ENCODE peak calls at places on chromosomes 16 and 17, in eight cellular contexts. One of them, this sample, is unnamed.

GRCh38 chr16:54933281-54934150 is 2.9 kb downstream of the IRX5 start:
- DNase-seq in AG04450: no peak
- DNase-seq in sigmoid colon: no peak
- DNase-seq in right atrium auricular region: no peak
- DNase-seq in astrocyte of the hippocampus: peak
- DNase-seq in Caki2: peak
- DNase-seq in naive thymus-derived CD8-positive, alpha-beta T cell: no peak
- DNase-seq in posterior vena cava: no peak
- DNase-seq in this sample: peak

GRCh38 chr16:68590201-68590994 is 51.3 kb downstream of the ZFP90 start:
- DNase-seq in AG04450: no peak
- DNase-seq in sigmoid colon: no peak
- DNase-seq in right atrium auricular region: no peak
- DNase-seq in astrocyte of the hippocampus: peak
- DNase-seq in Caki2: no peak
- DNase-seq in naive thymus-derived CD8-positive, alpha-beta T cell: peak
- DNase-seq in posterior vena cava: no peak
- DNase-seq in this sample: peak

GRCh38 chr16:7921360-7921759 is 588.7 kb downstream of the RBFOX1 start:
- DNase-seq in AG04450: no peak
- DNase-seq in sigmoid colon: no peak
- DNase-seq in right atrium auricular region: no peak
- DNase-seq in astrocyte of the hippocampus: peak
- DNase-seq in Caki2: no peak
- DNase-seq in naive thymus-derived CD8-positive, alpha-beta T cell: no peak
- DNase-seq in posterior vena cava: no peak
- DNase-seq in this sample: no peak

GRCh38 chr17:82424001-82424862 is 5.8 kb upstream of the OGFOD3 start:
- DNase-seq in AG04450: no peak
- DNase-seq in sigmoid colon: no peak
- DNase-seq in right atrium auricular region: no peak
- DNase-seq in astrocyte of the hippocampus: peak
- DNase-seq in Caki2: no peak
- DNase-seq in naive thymus-derived CD8-positive, alpha-beta T cell: peak
- DNase-seq in posterior vena cava: no peak
- DNase-seq in this sample: no peak

GRCh38 chr16:72875291-72876036 is 172.5 kb downstream of the ZFHX3 start:
- DNase-seq in AG04450: no peak
- DNase-seq in sigmoid colon: no peak
- DNase-seq in right atrium auricular region: no peak
- DNase-seq in astrocyte of the hippocampus: no peak
- DNase-seq in Caki2: peak
- DNase-seq in naive thymus-derived CD8-positive, alpha-beta T cell: no peak
- DNase-seq in posterior vena cava: no peak
- DNase-seq in this sample: peak

GRCh38 chr16:337437-337836 is 15.1 kb downstream of the AXIN1 start:
- DNase-seq in AG04450: no peak
- DNase-seq in sigmoid colon: no peak
- DNase-seq in right atrium auricular region: no peak
- DNase-seq in astrocyte of the hippocampus: no peak
- DNase-seq in Caki2: no peak
- DNase-seq in naive thymus-derived CD8-positive, alpha-beta T cell: no peak
- DNase-seq in posterior vena cava: no peak
- DNase-seq in this sample: no peak

GRCh38 chr16:89918453-89919347 is at the start of gene MC1R:
- DNase-seq in AG04450: no peak
- DNase-seq in sigmoid colon: no peak
- DNase-seq in right atrium auricular region: no peak
- DNase-seq in astrocyte of the hippocampus: peak
- DNase-seq in Caki2: peak
- DNase-seq in naive thymus-derived CD8-positive, alpha-beta T cell: peak
- DNase-seq in posterior vena cava: peak
- DNase-seq in this sample: no peak

GRCh38 chr16:1458336-1458976 is 14.1 kb upstream of the CCDC154 start:
- DNase-seq in AG04450: no peak
- DNase-seq in sigmoid colon: no peak
- DNase-seq in right atrium auricular region: no peak
- DNase-seq in astrocyte of the hippocampus: no peak
- DNase-seq in Caki2: no peak
- DNase-seq in naive thymus-derived CD8-positive, alpha-beta T cell: no peak
- DNase-seq in posterior vena cava: no peak
- DNase-seq in this sample: peak

GRCh38 chr16:1297413-1297773 is 12.0 kb upstream of the UBE2I start:
- DNase-seq in AG04450: no peak
- DNase-seq in sigmoid colon: no peak
- DNase-seq in right atrium auricular region: no peak
- DNase-seq in astrocyte of the hippocampus: no peak
- DNase-seq in Caki2: no peak
- DNase-seq in naive thymus-derived CD8-positive, alpha-beta T cell: no peak
- DNase-seq in posterior vena cava: no peak
- DNase-seq in this sample: peak

GRCh38 chr17:2853722-2854580 is 57.7 kb downstream of the RAP1GAP2 start:
- DNase-seq in AG04450: no peak
- DNase-seq in sigmoid colon: no peak
- DNase-seq in right atrium auricular region: no peak
- DNase-seq in astrocyte of the hippocampus: peak
- DNase-seq in Caki2: peak
- DNase-seq in naive thymus-derived CD8-positive, alpha-beta T cell: no peak
- DNase-seq in posterior vena cava: no peak
- DNase-seq in this sample: no peak

This sample was measured in myocyte.